ENCODE peak calls at places on chromosome 12, in four cellular contexts. S, O, N and W are unnamed samples.

GRCh38 chr12:91590991-91591987 is 408.7 kb upstream of the DCN start:
- DNase-seq in S (no peak), O (no peak), N (no peak), W (no peak)

GRCh38 chr12:6946033-6946919 is 2.5 kb downstream of the C12orf57 start:
- DNase-seq in S (peak; percentile 95), O (no peak), N (no peak), W (peak; percentile 90)

GRCh38 chr12:124464062-124464461 is 103.3 kb downstream of the NCOR2 start:
- DNase-seq in S (no peak), O (no peak), N (no peak), W (no peak)

GRCh38 chr12:109127533-109128242 is 11.3 kb downstream of the ACACB start:
- DNase-seq in N (no peak), O (no peak), S (no peak), W (no peak)

GRCh38 chr12:80763874-80764273 is 47.2 kb downstream of the MYF5 start:
- DNase-seq in O (no peak), N (no peak), S (no peak), W (no peak)

GRCh38 chr12:103791350-103791920 is 49.6 kb downstream of the NT5DC3 start:
- DNase-seq in S (no peak), O (no peak), N (no peak), W (no peak)

GRCh38 chr12:76563061-76563460 is 3.5 kb upstream of the OSBPL8 start:
- DNase-seq in O (no peak), S (no peak), N (no peak), W (no peak)

GRCh38 chr12:102781117-102781516 is 135.9 kb downstream of the PAH start:
- DNase-seq in O (no peak), S (no peak), N (no peak), W (no peak)

GRCh38 chr12:94267907-94268575 is 119.7 kb downstream of the PLXNC1 start:
- DNase-seq in S (no peak), N (no peak), O (no peak), W (no peak)

GRCh38 chr12:6684609-6685008 is 4.6 kb downstream of the ZNF384 start:
- DNase-seq in S (peak; percentile 36), N (no peak), O (no peak), W (no peak)

GRCh38 chr12:26334621-26335124 is 139.3 kb downstream of the SSPN start:
- DNase-seq in O (no peak), S (no peak), N (no peak), W (no peak)

GRCh38 chr12:74957231-74957630 is 252.4 kb downstream of the KCNC2 start:
- DNase-seq in O (no peak), S (no peak), N (no peak), W (no peak)

GRCh38 chr12:78636253-78636855 is 228.2 kb upstream of the SYT1 start:
- DNase-seq in O (no peak), N (no peak), S (no peak), W (no peak)

GRCh38 chr12:85920324-85920947 is 46.3 kb downstream of the NTS start:
- DNase-seq in S (no peak), N (no peak), O (no peak), W (no peak)

GRCh38 chr12:13203028-13203922 is 6.7 kb downstream of the EMP1 start:
- DNase-seq in O (no peak), S (peak; percentile 80), N (peak; percentile 72), W (no peak)

GRCh38 chr12:102948941-102949352 is 8.5 kb upstream of the ASCL1 start:
- DNase-seq in O (no peak), N (no peak), S (peak; percentile 81), W (peak; percentile 82)

DNA sequence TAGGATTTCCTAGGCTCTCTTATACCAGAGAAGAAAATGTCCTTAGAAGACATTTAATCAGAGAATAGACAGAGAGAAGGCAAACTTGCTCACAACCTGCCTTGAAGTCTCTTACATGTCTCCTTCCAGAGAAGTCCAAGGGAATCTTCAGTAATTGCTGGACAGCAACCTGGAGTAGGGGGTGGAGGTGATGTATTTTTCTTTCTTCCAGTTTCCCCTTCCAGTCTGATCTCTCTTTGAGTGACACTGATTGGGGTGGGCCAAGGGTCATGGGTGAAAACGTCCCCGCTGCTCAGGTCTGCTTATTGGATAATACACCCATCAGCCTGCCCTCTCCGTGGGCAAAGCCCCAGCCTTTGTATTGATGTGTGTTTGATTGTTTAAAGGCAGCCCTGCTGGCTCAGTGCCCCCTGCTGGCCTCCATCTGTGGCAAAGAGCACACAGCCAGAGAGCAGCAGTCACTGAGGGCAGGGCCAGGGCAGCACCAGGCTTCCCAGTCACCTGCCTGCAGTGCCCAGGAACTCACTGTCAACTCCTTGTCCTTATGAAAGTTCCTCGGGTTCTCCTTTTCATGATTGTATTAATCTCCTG is 35.7 kb upstream of the ATP2A2 start:
- DNase-seq in S (peak; percentile 57), O (no peak), N (no peak), W (no peak)
- TF ChIP-seq CTCF in S (no peak), O (peak; percentile 30), N (no peak), W (no peak)

GRCh38 chr12:2752676-2753371 is 41.9 kb upstream of the FKBP4 start:
- DNase-seq in N (peak; percentile 61), O (no peak), S (peak; percentile 93), W (peak; percentile 97)
- TF ChIP-seq CTCF in N (peak; percentile 5), O (no peak), S (no peak), W (no peak)

GRCh38 chr12:10801727-10802126 is 700 bp downstream of the TAS2R7 start:
- DNase-seq in S (no peak), N (no peak), O (no peak), W (no peak)
- TF ChIP-seq CTCF in S (no peak), N (no peak), O (no peak), W (no peak)

DNA sequence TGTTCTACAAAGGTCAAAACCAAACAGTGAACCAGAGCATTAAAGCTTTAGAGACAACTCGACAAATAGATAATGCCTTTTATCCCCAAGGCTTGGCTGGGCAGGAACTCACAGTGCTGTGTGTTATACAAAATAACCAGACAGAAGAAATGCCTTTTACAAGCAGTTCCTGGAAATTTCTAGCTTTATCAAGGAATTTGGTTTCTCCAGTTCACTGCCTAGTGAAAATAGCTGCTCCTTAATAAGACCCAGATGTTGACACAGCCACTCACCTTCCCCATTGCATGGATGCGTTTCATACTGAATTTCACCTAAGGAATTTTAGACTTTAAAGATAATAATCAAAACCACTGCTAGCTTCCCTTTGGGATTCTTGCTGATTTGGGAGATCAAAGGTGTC is 162.1 kb downstream of the C12orf75 start:
- DNase-seq in S (no peak), O (peak; percentile 80), N (no peak), W (no peak)
- TF ChIP-seq CTCF in S (no peak), O (no peak), N (no peak), W (no peak)

DNA sequence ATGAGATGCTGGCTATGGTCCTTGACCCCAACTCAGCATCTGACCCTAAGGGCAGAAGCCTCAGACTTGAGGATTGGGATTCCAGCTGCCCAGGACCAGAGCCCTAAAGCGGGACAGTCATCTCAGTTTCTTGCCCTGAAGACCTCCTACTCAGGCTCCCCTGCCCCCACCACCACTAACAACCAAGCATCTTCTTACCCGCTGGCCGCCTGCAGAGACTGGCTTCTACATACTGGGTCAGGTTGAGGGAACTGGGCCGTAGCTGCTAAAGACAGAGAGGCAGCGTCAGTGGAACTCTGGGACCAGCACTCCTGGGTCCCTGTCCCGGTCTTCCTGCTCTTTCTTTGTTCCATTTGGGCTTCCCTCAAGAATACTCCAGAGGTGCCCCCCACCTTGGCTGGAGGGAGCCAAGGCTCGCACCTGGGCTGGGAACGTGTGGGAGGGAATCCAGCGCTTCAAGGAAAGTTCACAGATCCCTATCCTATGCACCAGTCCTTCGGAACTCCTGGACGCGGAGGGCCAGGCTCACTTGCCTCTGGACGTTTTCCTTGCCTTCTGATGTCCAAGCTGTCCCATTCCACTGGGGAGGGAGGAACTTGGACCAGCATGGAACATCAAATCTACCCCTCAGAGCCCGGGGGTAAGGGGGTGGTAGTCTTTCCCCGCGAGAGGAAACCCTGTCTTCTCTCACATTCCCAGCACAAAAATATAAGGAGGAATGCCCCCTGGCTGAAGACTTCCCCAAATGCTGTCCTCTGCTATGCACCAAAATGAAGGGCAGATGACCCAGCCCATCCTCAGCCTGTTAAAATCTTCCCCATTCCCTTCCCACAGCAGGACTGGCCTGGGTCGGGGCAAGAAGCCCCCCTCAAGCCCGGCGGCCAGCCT is 794 bp downstream of the RARG start:
- DNase-seq in O (no peak), S (no peak), N (no peak), W (no peak)
- TF ChIP-seq CTCF in O (no peak), S (no peak), N (no peak), W (no peak)

GRCh38 chr12:72282721-72283120 is 10.6 kb downstream of the TRHDE start:
- DNase-seq in N (no peak), O (no peak), S (no peak), W (no peak)
- TF ChIP-seq CTCF in N (peak; percentile 19), O (peak; percentile 81), S (no peak), W (no peak)

DNA sequence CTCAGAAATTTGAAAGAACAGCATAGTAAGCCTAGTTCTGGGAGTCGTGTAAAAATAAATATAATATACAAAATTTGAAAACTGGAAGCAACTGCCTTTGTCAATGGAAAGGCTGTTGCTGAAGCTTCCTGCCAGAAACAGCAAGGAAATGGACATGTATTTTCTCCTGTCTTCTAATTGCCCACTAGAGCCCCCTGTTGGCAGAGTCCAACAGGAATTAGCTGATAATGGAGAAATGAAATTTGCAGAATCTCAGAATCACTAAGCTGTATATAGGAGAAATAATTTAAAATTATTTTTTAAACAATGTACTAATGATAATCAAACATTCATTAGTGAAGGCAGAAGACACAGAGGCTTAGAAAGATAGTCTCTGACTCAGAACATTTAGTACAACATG is 414.8 kb downstream of the SLC6A15 start:
- DNase-seq in O (no peak), N (no peak), S (no peak), W (no peak)
- TF ChIP-seq CTCF in O (peak; percentile 36), N (no peak), S (no peak), W (no peak)